ENCODE peak calls at places on chromosomes 4 and X, in five cellular contexts. Q, F, U, E and Y are unnamed samples.

GRCh38 chrX:47497274-47497673 is 14.3 kb upstream of the ZNF41 start:
- DNase-seq in F (no peak), Q (no peak), E (no peak), U (no peak), Y (no peak)

GRCh38 chrX:126165401-126165720 is 728 bp downstream of the DCAF12L2 start:
- DNase-seq in U (no peak), F (no peak), Q (peak; percentile 76), E (no peak), Y (no peak)

GRCh38 chr4:30153427-30153826 is 566.7 kb upstream of the PCDH7 start:
- DNase-seq in F (no peak), U (no peak), E (no peak), Q (no peak), Y (no peak)

GRCh38 chrX:17817242-17817641 is 43.9 kb downstream of the RAI2 start:
- DNase-seq in U (no peak), Q (no peak), E (no peak), F (no peak), Y (no peak)

GRCh38 chr4:60088803-60089202 is 1111.3 kb upstream of the ADGRL3 start:
- DNase-seq in Q (no peak), F (no peak), E (no peak), U (no peak), Y (no peak)

GRCh38 chr4:143369556-143369955 is 32.9 kb downstream of the GAB1 start:
- DNase-seq in Q (no peak), U (no peak), E (no peak), F (no peak), Y (no peak)

GRCh38 chrX:34585561-34585960 is 71.5 kb downstream of the TMEM47 start:
- DNase-seq in F (no peak), Q (no peak), U (no peak), E (no peak), Y (no peak)

GRCh38 chr4:168605411-168605810 is 108.6 kb downstream of the PALLD start:
- DNase-seq in F (no peak), U (peak; percentile 4), Q (no peak), E (no peak), Y (no peak)

GRCh38 chr4:60366661-60367060 is 833.5 kb upstream of the ADGRL3 start:
- DNase-seq in Q (no peak), F (peak; percentile 58), U (no peak), E (no peak), Y (no peak)

GRCh38 chrX:37652053-37652452 is 33.5 kb upstream of the XK start:
- DNase-seq in Q (no peak), E (no peak), F (no peak), U (no peak), Y (no peak)

GRCh38 chrX:33336783-33337182 is 125.4 kb upstream of the DMD start:
- DNase-seq in F (peak; percentile 30), Q (no peak), U (peak; percentile 41), E (no peak), Y (no peak)

GRCh38 chrX:153057281-153057680 is 1.0 kb downstream of the PNMA3 start:
- DNase-seq in E (no peak), F (no peak), U (no peak), Q (no peak), Y (no peak)

GRCh38 chr4:113116414-113117345 is 67.2 kb downstream of the ANK2 start:
- DNase-seq in E (no peak), Q (no peak), U (peak; percentile 6), F (peak; percentile 87), Y (no peak)

GRCh38 chr4:108560624-108561023 is 59.8 kb upstream of the RPL34 start:
- DNase-seq in Q (no peak), F (no peak), E (no peak), U (no peak), Y (no peak)

GRCh38 chr4:525660-526059 is 26.6 kb downstream of the PIGG start:
- DNase-seq in E (no peak), F (no peak), U (no peak), Q (no peak), Y (no peak)

GRCh38 chr4:16083217-16084191 is at the start of gene PROM1:
- DNase-seq in F (no peak), E (no peak), Q (no peak), U (peak; percentile 54), Y (peak; percentile 76)

GRCh38 chrX:40010550-40011364 is 87.0 kb downstream of the BCOR start:
- DNase-seq in E (no peak), U (no peak), F (no peak), Q (no peak), Y (no peak)

GRCh38 chrX:68851082-68851481 is 22.3 kb downstream of the EFNB1 start:
- DNase-seq in Q (no peak), E (no peak), F (no peak), U (no peak), Y (no peak)

GRCh38 chr4:22661443-22661842 is 31.3 kb upstream of the GBA3 start:
- DNase-seq in U (no peak), F (no peak), E (no peak), Q (no peak), Y (no peak)

GRCh38 chrX:12975670-12975965 is 708 bp downstream of the TMSB4X start:
- DNase-seq in U (no peak), F (no peak), Q (no peak), E (no peak), Y (no peak)

GRCh38 chrX:137878401-137878800 is 312.5 kb downstream of the ZIC3 start:
- DNase-seq in E (no peak), F (no peak), Q (no peak), U (no peak), Y (no peak)

GRCh38 chr4:151983854-151984253 is 223.0 kb upstream of the GATB start:
- DNase-seq in E (no peak), Q (no peak), F (no peak), U (no peak), Y (no peak)

GRCh38 chr4:78776729-78777555 is 792 bp downstream of the BMP2K start:
- DNase-seq in E (peak; percentile 22), U (peak; percentile 30), F (peak; percentile 23), Q (peak; percentile 88), Y (peak; percentile 3)

GRCh38 chrX:65517923-65518322 is 16.7 kb downstream of the LAS1L start:
- DNase-seq in F (no peak), E (no peak), U (no peak), Q (no peak), Y (no peak)

GRCh38 chr4:28482580-28482979 is 1621.9 kb downstream of the STIM2 start:
- DNase-seq in E (no peak), Q (no peak), U (no peak), F (no peak), Y (no peak)

GRCh38 chr4:63757919-63758318 is 651.3 kb downstream of the TECRL start:
- DNase-seq in F (no peak), U (no peak), Q (no peak), E (no peak), Y (no peak)

GRCh38 chrX:124018031-124018430 is 56.5 kb downstream of the STAG2 start:
- DNase-seq in E (no peak), Q (no peak), U (no peak), F (no peak), Y (no peak)

GRCh38 chr4:15652191-15652590 is 3.0 kb downstream of the FBXL5 start:
- DNase-seq in F (no peak), U (no peak), Q (no peak), E (no peak), Y (no peak)

GRCh38 chrX:118189628-118190027 is 73.0 kb upstream of the KLHL13 start:
- DNase-seq in Q (no peak), E (no peak), F (no peak), U (no peak), Y (no peak)

GRCh38 chr4:26459756-26460530 is 30.3 kb downstream of the CCKAR start:
- DNase-seq in U (no peak), E (no peak), F (no peak), Q (peak; percentile 75), Y (no peak)

GRCh38 chrX:117713411-117713810 is 403.2 kb downstream of the KLHL13 start:
- DNase-seq in U (no peak), F (no peak), Q (no peak), E (no peak), Y (no peak)